ENCODE peak calls at places on chromosome 5, in eight cellular contexts. F is RWPE1, Y is upper lobe of right lung, J is A549, H is hepatocyte, R is cardiac muscle cell, P is brain microvascular endothelial cell, Z is coronary artery. C is an unnamed sample.

GRCh38 chr5:33032161-33033085 is 321.3 kb downstream of the NPR3 start:
- DNase-seq in Z (no peak), H (peak; percentile 16), Y (no peak), P (peak; percentile 53), J (no peak), R (no peak), F (no peak), C (no peak)

GRCh38 chr5:172616730-172617129 is 24.3 kb upstream of the NEURL1B start:
- DNase-seq in J (no peak), H (peak; percentile 30), F (no peak), Y (no peak), P (peak; percentile 69), R (no peak), Z (no peak), C (no peak)

GRCh38 chr5:64165500-64166200 is at the start of gene RNF180:
- DNase-seq in Z (no peak), H (peak; percentile 73), R (peak; percentile 74), P (peak; percentile 39), J (peak; percentile 21), Y (peak; percentile 84), F (peak; percentile 44), C (no peak)

GRCh38 chr5:138438724-138439536 is at the start of gene REEP2:
- DNase-seq in F (peak; percentile 56), J (peak; percentile 22), R (peak; percentile 90), Y (peak; percentile 79), Z (no peak), H (peak; percentile 88), P (no peak), C (no peak)

GRCh38 chr5:32916648-32917047 is 205.5 kb downstream of the NPR3 start:
- DNase-seq in P (peak; percentile 34), R (no peak), Y (no peak), J (peak; percentile 56), H (peak; percentile 18), F (peak; percentile 44), Z (no peak), C (peak; percentile 42)

GRCh38 chr5:156042726-156043125 is 284.2 kb upstream of the SGCD start:
- DNase-seq in P (no peak), Y (no peak), H (no peak), R (no peak), J (no peak), Z (no peak), F (no peak), C (no peak)

GRCh38 chr5:102090770-102091169 is 205.3 kb downstream of the SLCO4C1 start:
- DNase-seq in Z (no peak), P (no peak), H (peak; percentile 74), R (peak; percentile 72), Y (no peak), J (peak; percentile 31), F (no peak), C (no peak)

GRCh38 chr5:91382530-91383026 is 539 bp downstream of the ARRDC3 start:
- DNase-seq in F (no peak), P (peak; percentile 25), J (peak; percentile 51), Y (no peak), Z (no peak), R (peak; percentile 49), H (peak; percentile 58), C (peak; percentile 60)

GRCh38 chr5:39076757-39077475 is 2.7 kb upstream of the RICTOR start:
- DNase-seq in P (no peak), H (no peak), F (peak; percentile 55), Z (no peak), Y (no peak), R (no peak), J (peak; percentile 70), C (peak; percentile 53)

GRCh38 chr5:53359906-53360305 is 120.5 kb upstream of the FST start:
- DNase-seq in H (no peak), F (no peak), P (no peak), R (no peak), Y (no peak), Z (no peak), J (no peak), C (no peak)
- H3K27ac ChIP-seq in H (no peak overlapping the region), F (no peak overlapping the region), P (peak overlapping the region; percentile 60), R (no peak overlapping the region), Y (no peak overlapping the region), Z (no peak overlapping the region), J (peak overlapping the region; percentile 21), C (peak overlapping the region; percentile 99)

DNA sequence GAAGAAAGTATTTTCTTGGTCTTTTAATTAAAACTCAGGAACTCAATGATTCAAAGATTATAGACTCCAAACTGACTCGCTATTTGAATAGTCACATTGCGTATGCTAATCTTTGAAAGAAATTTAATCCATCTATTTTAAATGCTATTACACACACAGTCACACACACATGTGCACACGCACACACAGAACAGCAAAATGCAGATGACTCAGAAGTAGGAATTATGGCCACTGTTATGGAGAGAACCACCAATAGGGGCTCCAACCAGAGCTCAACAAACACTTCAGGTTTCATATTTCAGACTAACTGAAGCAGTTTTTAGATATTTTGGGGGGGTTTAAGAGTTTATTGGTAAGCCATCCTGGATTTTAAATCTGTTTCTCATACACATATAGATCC is 1917.9 kb downstream of the EFNA5 start:
- DNase-seq in F (no peak), R (no peak), J (no peak), P (peak; percentile 18), Z (no peak), H (no peak), Y (no peak), C (no peak)
- TF ChIP-seq CTCF in F (no peak), R (no peak), J (no peak), P (no peak), Z (no peak), H (no peak), Y (no peak), C (no peak)

DNA sequence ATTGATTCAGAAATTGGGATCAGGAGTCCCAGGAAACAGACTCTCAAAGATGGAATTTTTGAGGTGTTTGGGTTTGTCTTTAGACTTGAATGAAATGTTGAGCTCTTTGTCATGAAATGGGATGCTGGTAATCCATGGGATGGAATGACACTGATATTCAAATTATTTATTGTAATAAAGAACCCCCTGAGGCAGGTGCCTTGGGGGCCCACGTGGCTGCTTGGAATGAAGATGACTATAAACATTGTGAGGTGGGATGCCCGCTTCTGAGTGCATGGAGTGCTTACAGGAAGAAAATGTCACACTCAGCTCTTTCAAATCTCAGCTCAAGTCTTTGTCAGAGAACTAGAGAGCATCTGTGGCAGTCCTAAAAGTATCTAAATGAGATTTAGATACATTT is 9.6 kb upstream of the C1QTNF2 start:
- DNase-seq in H (no peak), Y (no peak), R (no peak), J (no peak), F (no peak), P (no peak), Z (no peak), C (no peak)
- H3K27ac ChIP-seq in H (no peak overlapping the region), Y (no peak overlapping the region), R (no peak overlapping the region), J (no peak overlapping the region), F (no peak overlapping the region), P (no peak overlapping the region), Z (no peak overlapping the region), C (no peak overlapping the region)

DNA sequence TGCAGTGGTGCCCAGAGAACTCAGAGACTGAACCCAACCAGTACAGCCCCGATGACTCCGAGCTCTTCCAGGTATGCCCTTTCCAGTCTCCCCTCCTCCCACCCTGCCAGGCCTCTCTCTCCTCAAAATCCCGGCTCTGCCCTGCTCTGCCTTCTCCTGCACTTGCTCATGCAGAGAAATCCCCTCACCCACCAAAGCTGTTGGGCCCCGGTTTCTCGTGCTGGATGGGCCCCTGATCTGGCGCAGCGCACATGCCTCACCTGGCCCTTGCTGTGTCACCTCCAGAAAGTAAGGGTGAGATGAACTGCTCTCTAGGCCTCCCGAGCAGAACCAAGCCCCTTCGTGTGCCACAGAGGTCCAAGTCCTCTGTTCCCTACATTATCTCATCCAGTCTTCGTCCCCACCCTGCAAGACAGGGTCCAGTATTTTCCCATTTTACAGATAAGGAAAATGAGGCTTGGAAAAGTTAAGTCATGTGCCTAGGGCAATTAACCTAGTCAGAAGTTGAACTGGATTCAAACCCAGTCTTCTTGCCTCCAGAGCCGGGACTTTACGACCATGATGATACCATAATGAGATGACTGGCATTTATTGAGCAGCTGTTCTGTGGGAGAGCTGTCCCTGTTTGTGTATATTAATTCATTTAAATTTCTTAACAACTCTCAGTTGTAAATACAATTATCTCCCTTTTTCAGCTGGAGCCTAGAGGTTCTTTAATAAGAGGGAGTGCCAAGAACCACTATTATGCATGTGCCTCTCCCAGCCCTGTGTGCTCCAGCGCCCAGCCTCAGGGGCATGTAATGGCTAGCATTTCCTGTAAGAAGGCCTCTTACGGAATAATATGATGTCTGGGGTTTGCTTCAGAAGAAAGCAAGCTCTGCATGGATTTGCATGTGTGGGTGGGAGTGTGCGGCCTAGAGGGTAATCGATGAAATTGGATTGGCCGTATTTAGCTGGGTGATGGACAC is 90.7 kb downstream of the PPARGC1B start:
- DNase-seq in R (no peak), Z (no peak), H (no peak), F (no peak), P (no peak), J (no peak), Y (no peak), C (no peak)
- TF ChIP-seq CTCF in R (no peak), Z (no peak), H (no peak), F (no peak), P (no peak), J (no peak), Y (no peak), C (no peak)